ENCODE peak calls at places on chromosomes 2 and 18, in ten cellular contexts. B is BE2C, J is prostate gland, Z is cardiac muscle cell, N is right lobe of liver, W is esophagus squamous epithelium, F is OCI-LY7, A is sigmoid colon, P is colonic mucosa, K is HepG2. Q is an unnamed sample.

GRCh38 chr2:62724886-62725711 is 19.6 kb downstream of the EHBP1 start:
- DNase-seq in K (no peak), F (peak), B (peak), A (peak), J (no peak), W (no peak), P (peak), N (no peak), Z (no peak), Q (no peak)

GRCh38 chr2:23207871-23208270 is 177.1 kb upstream of the KLHL29 start:
- DNase-seq in J (no peak), N (no peak), W (no peak), P (peak), A (no peak), B (no peak), K (peak), Z (no peak), F (no peak), Q (no peak)

GRCh38 chr2:74002515-74003391 is 18.0 kb downstream of the TET3 start:
- DNase-seq in N (peak), K (peak), P (peak), F (peak), J (peak), Z (peak), W (no peak), A (peak), B (peak), Q (peak)

GRCh38 chr2:190344275-190344827 is 962 bp downstream of the INPP1 start:
- DNase-seq in N (peak), J (peak), B (no peak), Z (no peak), F (peak), A (peak), P (peak), W (no peak), K (peak), Q (peak)

GRCh38 chr2:8987413-8987812 is 16.1 kb downstream of the MBOAT2 start:
- DNase-seq in A (no peak), P (no peak), K (no peak), J (no peak), W (no peak), Z (peak), B (no peak), N (no peak), F (no peak), Q (no peak)

GRCh38 chr2:8440029-8440778 is 241.7 kb upstream of the ID2 start:
- DNase-seq in W (no peak), P (no peak), Z (no peak), K (no peak), B (no peak), A (peak), N (no peak), J (no peak), F (no peak), Q (no peak)

GRCh38 chr2:9914384-9915065 is 37.0 kb upstream of the GRHL1 start:
- DNase-seq in J (no peak), F (no peak), W (no peak), P (no peak), Z (peak), A (no peak), B (no peak), K (no peak), N (no peak), Q (peak)

GRCh38 chr2:219569041-219569440 is 2.3 kb downstream of the OBSL1 start:
- DNase-seq in P (no peak), F (no peak), J (no peak), B (peak), K (no peak), N (no peak), A (no peak), W (no peak), Z (no peak), Q (no peak)

GRCh38 chr2:95026471-95027368 is 1.2 kb downstream of the MAL start:
- DNase-seq in W (no peak), F (no peak), Z (no peak), N (peak), A (no peak), P (no peak), K (no peak), J (no peak), B (no peak), Q (no peak)

GRCh38 chr2:202299712-202300111 is 34.1 kb downstream of the NOP58 start:
- DNase-seq in Z (no peak), N (no peak), K (no peak), F (no peak), B (no peak), W (no peak), A (no peak), P (no peak), J (no peak), Q (peak)

GRCh38 chr2:42929985-42930581 is 137.7 kb upstream of the HAAO start:
- DNase-seq in P (no peak), Z (peak), A (no peak), K (peak), J (no peak), B (no peak), N (no peak), F (no peak), W (no peak), Q (no peak)

GRCh38 chr18:220708-221107 is 47.1 kb downstream of the THOC1 start:
- DNase-seq in A (no peak), Z (no peak), B (no peak), P (no peak), W (no peak), J (no peak), F (no peak), N (no peak), K (no peak), Q (no peak)

GRCh38 chr2:85340034-85340892 is 12.5 kb upstream of the TGOLN2 start:
- DNase-seq in J (peak), N (no peak), B (no peak), P (no peak), Z (peak), K (no peak), F (no peak), A (no peak), W (no peak), Q (no peak)

GRCh38 chr2:214232266-214232665 is 178.6 kb upstream of the VWC2L start:
- DNase-seq in J (no peak), Z (no peak), N (no peak), A (no peak), P (no peak), B (no peak), F (no peak), K (no peak), W (no peak), Q (no peak)

GRCh38 chr2:119431976-119432881 is 575 bp downstream of the TMEM37 start:
- DNase-seq in J (no peak), F (no peak), N (no peak), Z (peak), B (no peak), K (no peak), P (peak), A (peak), W (no peak), Q (no peak)

GRCh38 chr2:239824051-239824694 is 201.0 kb downstream of the NDUFA10 start:
- DNase-seq in Z (peak), P (peak), B (no peak), K (peak), N (no peak), A (peak), J (peak), F (peak), W (no peak), Q (peak)
- TF ChIP-seq CTCF in Z (no peak), P (no peak), B (peak), K (peak), N (no peak), A (no peak), J (no peak), F (peak), W (peak), Q (peak)

DNA sequence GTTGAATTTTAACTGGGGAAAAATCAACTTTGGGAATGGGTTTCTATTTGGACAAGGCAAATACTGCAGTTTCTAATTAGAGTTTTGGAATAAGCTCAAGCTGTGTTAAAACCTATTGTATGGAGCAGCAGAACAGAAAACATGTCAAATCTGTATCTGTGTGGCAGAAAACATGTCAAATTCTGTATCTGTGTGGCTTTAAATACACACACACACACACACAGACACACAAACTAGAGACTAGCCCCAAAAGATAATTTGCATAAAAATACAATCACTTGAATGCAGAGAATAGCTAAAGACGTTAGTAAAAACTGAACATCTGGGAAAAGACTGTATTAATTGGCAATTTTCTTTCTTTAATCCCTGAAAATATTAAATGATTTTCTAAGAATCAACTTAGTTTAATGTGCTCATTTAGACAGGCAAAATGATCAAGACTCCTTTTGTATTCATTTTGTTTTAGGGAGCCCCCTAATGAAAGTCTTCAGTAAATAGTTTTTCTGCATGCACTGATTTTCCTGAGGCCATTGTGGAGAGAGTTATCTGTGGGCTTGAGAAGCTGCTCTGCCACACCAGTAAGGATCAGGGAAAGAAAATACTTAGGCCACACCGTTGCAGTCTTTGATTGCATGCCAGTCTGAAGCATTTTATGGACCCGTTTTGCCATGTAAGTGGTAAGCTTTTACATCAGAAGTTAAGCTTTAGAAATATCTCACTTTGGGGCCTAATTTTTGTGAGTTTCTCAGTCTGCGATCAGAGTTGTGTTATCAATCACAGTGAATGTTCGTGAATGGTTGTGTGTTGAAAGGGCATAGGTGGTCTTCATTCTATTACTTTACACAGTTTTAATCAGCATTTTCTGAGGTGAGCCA is 2.2 kb downstream of the SPATS2L start:
- DNase-seq in W (no peak), J (peak), P (no peak), B (no peak), A (no peak), N (no peak), Z (peak), K (no peak), F (peak), Q (peak)
- H3K4me3 ChIP-seq in W (peak), J (peak), P (peak), B (peak), A (peak), N (peak), Z (peak), K (peak), F (peak), Q (no peak)

DNA sequence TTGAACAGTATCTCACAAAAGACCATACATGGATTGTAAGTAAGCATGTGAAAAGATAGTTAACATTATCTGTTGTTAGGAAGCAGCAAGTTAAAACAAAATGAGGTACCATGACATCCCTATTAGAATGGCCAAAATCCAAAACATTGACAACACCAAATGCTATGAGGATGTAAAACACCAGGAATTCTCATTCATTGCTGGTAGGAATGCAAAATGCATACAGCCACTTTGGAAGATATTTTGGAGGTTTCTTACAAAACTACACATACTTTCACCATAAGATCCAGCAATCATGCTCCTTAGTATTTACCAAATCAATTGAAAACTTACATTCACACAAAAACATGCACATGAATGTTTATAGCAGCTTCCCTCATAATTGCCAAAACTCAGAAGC is 30.9 kb upstream of the ICOS start:
- DNase-seq in N (no peak), A (no peak), J (no peak), F (no peak), W (no peak), B (no peak), P (no peak), K (no peak), Z (no peak), Q (no peak)
- TF ChIP-seq CTCF in N (no peak), A (no peak), J (no peak), F (no peak), W (no peak), B (no peak), P (no peak), K (no peak), Z (no peak), Q (no peak)

DNA sequence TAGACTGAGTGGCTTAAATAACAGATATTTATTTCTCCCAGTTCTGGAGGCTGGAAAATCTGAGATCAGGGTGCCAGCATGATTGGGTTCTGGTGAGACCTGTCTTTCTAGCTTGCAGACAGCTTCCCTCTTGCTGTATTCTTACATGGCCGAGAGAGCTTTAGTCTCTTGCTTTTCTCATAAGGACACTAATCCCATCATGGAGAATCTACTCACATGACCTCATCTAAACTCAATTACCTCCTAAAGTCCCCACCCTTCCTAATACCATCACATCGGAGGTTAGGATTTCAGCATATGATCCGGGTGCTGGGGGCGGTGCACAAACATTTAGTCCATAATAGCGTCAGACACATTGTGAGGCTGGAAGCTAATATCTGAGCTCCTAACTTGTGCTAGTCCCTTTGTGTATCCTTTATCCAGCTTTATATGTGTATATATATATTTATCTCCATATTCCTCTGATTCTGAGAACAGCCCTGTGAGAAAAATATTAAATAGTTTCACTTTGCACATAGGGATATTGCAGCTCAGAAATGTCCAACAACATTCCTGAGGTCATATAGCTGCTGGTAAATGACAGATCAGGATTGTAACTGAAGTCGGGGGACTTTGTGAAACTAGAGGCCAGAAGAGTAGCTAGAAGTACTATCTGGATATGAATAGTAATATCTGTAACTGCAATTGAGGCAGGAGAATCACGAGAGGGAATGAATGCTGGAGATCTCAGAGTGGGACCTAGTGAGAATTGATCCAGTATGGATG is 28.9 kb downstream of the MARCHF4 start:
- DNase-seq in W (no peak), J (no peak), P (no peak), Z (peak), B (no peak), A (no peak), F (no peak), K (no peak), N (no peak), Q (no peak)
- H3K4me3 ChIP-seq in W (no peak), J (no peak), P (no peak), Z (no peak), B (no peak), A (no peak), F (no peak), K (no peak), N (no peak), Q (no peak)

GRCh38 chr18:28723506-28723905 is 546.6 kb upstream of the CDH2 start:
- DNase-seq in K (no peak), W (no peak), N (no peak), Z (no peak), J (no peak), B (no peak), P (no peak), A (no peak), F (no peak), Q (peak)
- TF ChIP-seq CTCF in K (no peak), W (no peak), N (no peak), Z (no peak), J (no peak), B (no peak), P (no peak), A (no peak), F (no peak), Q (no peak)

GRCh38 chr2:112787729-112788401 is 3.6 kb upstream of the IL1A start:
- DNase-seq in Z (no peak), W (no peak), B (no peak), J (no peak), N (no peak), K (no peak), P (no peak), F (no peak), A (no peak), Q (no peak)

GRCh38 chr2:112790305-112790704 is 6.0 kb upstream of the IL1A start:
- DNase-seq in P (no peak), J (no peak), A (no peak), Z (no peak), K (peak), B (no peak), N (no peak), F (no peak), W (no peak), Q (no peak)

GRCh38 chr2:112787294-112787693 is 3.0 kb upstream of the IL1A start:
- DNase-seq in P (no peak), F (no peak), J (no peak), N (no peak), K (no peak), W (no peak), B (no peak), A (no peak), Z (peak), Q (no peak)

GRCh38 chr2:112789186-112789585 is 4.9 kb upstream of the IL1A start:
- DNase-seq in P (no peak), Z (no peak), B (no peak), N (no peak), K (no peak), J (no peak), A (no peak), F (no peak), W (no peak), Q (no peak)

DNA sequence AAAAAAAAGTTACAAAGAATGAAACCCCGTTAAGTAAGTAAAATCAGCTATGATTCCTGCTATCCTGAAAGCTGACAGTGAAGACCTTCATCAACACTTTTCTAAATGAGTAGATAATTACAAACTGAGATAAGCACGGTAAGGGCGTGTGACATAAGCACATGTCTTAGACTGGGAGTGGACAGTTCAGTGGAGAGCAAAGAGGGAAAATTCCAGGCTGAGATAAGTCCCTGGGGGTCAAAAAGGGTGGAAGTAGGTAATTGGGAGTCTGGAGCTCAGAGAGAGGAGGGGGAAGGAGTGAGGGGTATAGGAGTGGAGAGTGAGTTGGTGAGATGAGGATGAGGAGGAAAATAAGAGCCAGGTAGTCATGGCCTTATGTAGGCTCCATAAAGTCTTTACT is 4.4 kb upstream of the IL1A start:
- DNase-seq in Z (no peak), K (no peak), A (no peak), J (no peak), B (no peak), F (no peak), P (no peak), W (no peak), N (no peak), Q (no peak)
- H3K4me3 ChIP-seq in Z (no peak), K (no peak), A (no peak), J (no peak), B (no peak), F (no peak), P (no peak), W (no peak), N (no peak), Q (no peak)

DNA sequence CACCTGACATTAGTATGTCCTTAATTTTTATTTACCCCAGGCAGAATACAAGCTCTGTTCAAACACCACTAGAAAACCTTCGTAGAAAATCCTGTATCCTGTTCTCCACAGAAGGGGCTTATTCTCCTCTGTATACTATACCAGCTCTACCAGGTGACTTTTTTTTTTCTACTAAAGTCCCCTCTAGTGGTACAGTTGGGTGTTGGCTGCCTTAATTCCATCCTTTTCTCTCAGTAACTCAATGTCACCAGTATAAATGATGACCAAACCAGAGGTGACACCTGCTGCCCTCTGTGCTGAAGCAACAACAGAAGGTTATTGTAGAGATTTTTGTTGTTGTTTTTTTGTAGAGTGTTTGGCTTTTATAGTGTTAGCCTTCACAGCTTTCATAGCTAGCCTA is 1322.0 kb downstream of the LRP1B start:
- DNase-seq in F (no peak), J (no peak), A (no peak), P (no peak), Z (peak), B (no peak), K (peak), N (no peak), W (no peak), Q (peak)
- TF ChIP-seq CTCF in F (peak), J (no peak), A (no peak), P (no peak), Z (peak), B (peak), K (no peak), N (no peak), W (no peak), Q (peak)

GRCh38 chr2:45342-46130 is 769 bp downstream of the FAM110C start:
- DNase-seq in Z (no peak), W (no peak), A (no peak), N (no peak), F (no peak), P (peak), K (no peak), B (no peak), J (no peak), Q (no peak)
- H3K4me3 ChIP-seq in Z (peak), W (peak), A (no peak), N (peak), F (no peak), P (peak), K (peak), B (no peak), J (peak), Q (no peak)

DNA sequence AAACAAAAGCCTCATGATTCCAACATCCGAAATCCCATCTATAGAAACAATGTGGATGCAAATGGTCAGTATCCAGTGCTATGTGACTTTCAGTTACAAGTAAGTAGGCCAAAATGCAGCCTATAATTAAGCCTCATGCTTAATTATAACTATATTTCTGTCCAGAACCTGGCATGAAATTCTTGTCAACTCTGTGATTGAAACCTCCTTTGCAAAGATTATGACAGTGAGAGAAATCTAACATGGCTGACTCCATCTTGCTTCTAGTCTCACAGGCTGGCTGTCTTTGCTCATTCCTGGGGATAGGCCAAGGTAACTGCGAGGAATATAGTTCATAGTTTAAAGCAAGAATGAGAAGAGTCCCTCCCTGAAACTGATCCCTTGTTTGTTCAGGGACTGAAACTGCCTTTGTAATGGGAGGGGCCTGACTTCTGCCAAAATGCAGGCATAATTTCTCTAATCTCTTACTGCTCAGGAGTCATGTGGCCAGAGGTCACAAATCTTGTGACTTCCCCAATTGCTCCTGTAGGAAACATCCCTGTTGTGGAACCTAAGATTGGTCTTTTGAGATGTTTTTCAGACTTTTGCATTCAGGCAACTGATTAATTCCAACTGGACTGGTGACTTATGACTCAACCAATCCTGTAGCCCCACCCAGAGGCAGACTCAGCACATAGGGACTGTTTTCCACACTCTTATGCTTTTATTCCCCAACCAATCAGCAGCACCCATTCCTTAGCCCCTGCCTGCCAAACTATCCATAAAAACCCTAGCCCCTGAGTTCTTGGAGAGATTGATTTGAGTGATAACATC is 84.5 kb upstream of the TLK1 start:
- DNase-seq in F (peak), B (peak), W (no peak), K (no peak), Z (peak), P (no peak), J (no peak), A (no peak), N (no peak), Q (no peak)
- TF ChIP-seq CTCF in F (peak), B (no peak), W (no peak), K (peak), Z (no peak), P (no peak), J (no peak), A (no peak), N (no peak), Q (no peak)